ENCODE peak calls at places on chromosomes 3 and 15, in nine cellular contexts. D is transverse colon; W is CD8-positive, alpha-beta T cell; U is ascending aorta; F is fibroblast of lung; J is spleen; N is uterus; Q is SJSA1; O is neural progenitor cell. R is an unnamed sample.

GRCh38 chr3:186307594-186307993 is 54.4 kb downstream of the DGKG start:
- DNase-seq in D (no peak), W (no peak), U (no peak), F (peak), J (no peak), N (no peak), Q (no peak), O (peak), R (no peak)

GRCh38 chr3:159260049-159260662 is 458.3 kb downstream of the MFSD1 start:
- DNase-seq in D (peak), W (no peak), U (no peak), F (peak), J (no peak), N (peak), Q (no peak), O (peak), R (no peak)

GRCh38 chr3:158727499-158728377 is 4.5 kb downstream of the RARRES1 start:
- DNase-seq in D (peak), W (peak), U (peak), F (peak), J (no peak), N (no peak), Q (peak), O (peak), R (no peak)

GRCh38 chr3:50504681-50505080 is 1.2 kb upstream of the CACNA2D2 start:
- DNase-seq in D (no peak), W (no peak), U (no peak), F (no peak), J (no peak), N (no peak), Q (no peak), O (no peak), R (no peak)

GRCh38 chr3:4976109-4976508 is 3.1 kb upstream of the BHLHE40 start:
- DNase-seq in D (peak), W (no peak), U (peak), F (peak), J (peak), N (no peak), Q (no peak), O (peak), R (no peak)

GRCh38 chr3:197490098-197490497 is 65.7 kb downstream of the BDH1 start:
- DNase-seq in D (no peak), W (no peak), U (no peak), F (peak), J (no peak), N (no peak), Q (peak), O (no peak), R (no peak)

GRCh38 chr3:139689122-139689521 is 11.3 kb upstream of the NMNAT3 start:
- DNase-seq in D (no peak), W (no peak), U (no peak), F (no peak), J (no peak), N (no peak), Q (no peak), O (peak), R (no peak)

GRCh38 chr3:24141548-24141947 is 196.5 kb downstream of the NR1D2 start:
- DNase-seq in D (no peak), W (no peak), U (no peak), F (no peak), J (no peak), N (no peak), Q (no peak), O (no peak), R (no peak)

GRCh38 chr3:29614954-29615353 is 334.1 kb downstream of the RBMS3 start:
- DNase-seq in D (no peak), W (no peak), U (no peak), F (no peak), J (no peak), N (no peak), Q (no peak), O (no peak), R (no peak)

GRCh38 chr15:99921086-99921485 is 187.8 kb upstream of the LYSMD4 start:
- DNase-seq in D (no peak), W (no peak), U (no peak), F (no peak), J (no peak), N (no peak), Q (no peak), O (no peak), R (no peak)

GRCh38 chr15:29045717-29046116 is 159.9 kb downstream of the APBA2 start:
- DNase-seq in D (no peak), W (no peak), U (no peak), F (peak), J (peak), N (no peak), Q (peak), O (no peak), R (no peak)

DNA sequence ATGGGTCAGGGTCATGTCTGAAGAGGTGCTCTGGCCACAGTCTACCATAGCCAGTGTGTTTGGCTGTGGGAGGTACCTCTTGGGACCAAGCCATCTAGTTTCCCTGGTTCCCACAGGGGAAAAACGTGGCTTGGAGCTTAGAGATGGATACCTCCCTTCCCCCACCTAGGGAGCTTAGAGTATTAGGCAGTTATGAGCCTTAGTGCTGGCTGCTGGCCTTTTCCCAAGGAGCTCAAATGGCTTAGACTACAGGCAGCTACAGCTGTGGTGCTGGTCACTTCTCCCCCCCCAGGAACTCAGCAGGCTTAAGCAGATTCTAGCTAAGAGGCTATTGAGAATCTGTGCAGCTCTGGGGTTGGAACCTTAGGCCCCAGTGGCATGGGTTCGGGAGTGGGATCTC is 591.2 kb downstream of the NSUN3 start:
- DNase-seq in D (no peak), W (no peak), U (no peak), F (no peak), J (no peak), N (no peak), Q (no peak), O (peak), R (no peak)
- H3K4me3 ChIP-seq in D (no peak), W (no peak), U (no peak), F (no peak), J (no peak), N (no peak), Q (no peak), O (no peak), R (no peak)

DNA sequence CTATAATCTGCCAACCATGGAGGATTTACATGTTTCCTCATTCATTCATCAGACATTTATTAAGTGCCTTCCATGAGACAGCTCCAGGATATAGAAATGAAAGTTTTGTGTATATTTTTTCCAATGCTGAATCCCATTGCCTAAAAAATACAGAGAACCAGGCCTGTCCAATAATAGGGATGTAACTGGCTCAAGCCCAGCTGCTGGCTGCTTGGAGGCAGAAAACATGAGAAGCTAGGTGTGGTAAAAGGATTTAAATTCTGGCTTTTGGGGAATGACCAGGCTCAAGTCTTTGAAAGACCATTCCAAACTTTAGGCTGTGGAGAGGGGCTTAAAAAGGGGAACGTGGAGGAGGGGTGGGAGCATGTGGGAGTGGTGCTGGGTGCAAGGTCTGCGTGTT is 41.5 kb downstream of the RARB start:
- DNase-seq in D (no peak), W (no peak), U (peak), F (no peak), J (no peak), N (peak), Q (no peak), O (no peak), R (no peak)
- H3K27ac ChIP-seq in D (peak), W (no peak), U (peak), F (no peak), J (peak), N (no peak), Q (no peak), O (no peak), R (peak)

GRCh38 chr3:115624029-115624645 is 827 bp downstream of the GAP43 start:
- DNase-seq in D (no peak), W (no peak), U (no peak), F (no peak), J (no peak), N (no peak), Q (no peak), O (peak), R (no peak)
- H3K4me3 ChIP-seq in D (no peak), W (no peak), U (peak), F (peak), J (no peak), N (no peak), Q (no peak), O (peak), R (no peak)

GRCh38 chr3:195155842-195156241 is 115.1 kb downstream of the XXYLT1 start:
- DNase-seq in D (no peak), W (no peak), U (no peak), F (peak), J (no peak), N (no peak), Q (no peak), O (no peak), R (no peak)
- H3K27ac ChIP-seq in D (peak), W (no peak), U (no peak), F (peak), J (peak), N (peak), Q (no peak), O (no peak), R (peak)

GRCh38 chr3:14434105-14434504 is 31.7 kb downstream of the SLC6A6 start:
- DNase-seq in D (no peak), W (no peak), U (no peak), F (peak), J (no peak), N (no peak), Q (no peak), O (no peak), R (no peak)

GRCh38 chr3:14436954-14437281 is 34.5 kb downstream of the SLC6A6 start:
- DNase-seq in D (no peak), W (no peak), U (no peak), F (no peak), J (no peak), N (no peak), Q (no peak), O (no peak), R (no peak)

GRCh38 chr3:14432996-14433572 is 30.7 kb downstream of the SLC6A6 start:
- DNase-seq in D (peak), W (no peak), U (no peak), F (no peak), J (peak), N (no peak), Q (no peak), O (no peak), R (no peak)

GRCh38 chr3:14434541-14435151 is 32.2 kb downstream of the SLC6A6 start:
- DNase-seq in D (peak), W (no peak), U (no peak), F (no peak), J (peak), N (no peak), Q (no peak), O (no peak), R (no peak)

DNA sequence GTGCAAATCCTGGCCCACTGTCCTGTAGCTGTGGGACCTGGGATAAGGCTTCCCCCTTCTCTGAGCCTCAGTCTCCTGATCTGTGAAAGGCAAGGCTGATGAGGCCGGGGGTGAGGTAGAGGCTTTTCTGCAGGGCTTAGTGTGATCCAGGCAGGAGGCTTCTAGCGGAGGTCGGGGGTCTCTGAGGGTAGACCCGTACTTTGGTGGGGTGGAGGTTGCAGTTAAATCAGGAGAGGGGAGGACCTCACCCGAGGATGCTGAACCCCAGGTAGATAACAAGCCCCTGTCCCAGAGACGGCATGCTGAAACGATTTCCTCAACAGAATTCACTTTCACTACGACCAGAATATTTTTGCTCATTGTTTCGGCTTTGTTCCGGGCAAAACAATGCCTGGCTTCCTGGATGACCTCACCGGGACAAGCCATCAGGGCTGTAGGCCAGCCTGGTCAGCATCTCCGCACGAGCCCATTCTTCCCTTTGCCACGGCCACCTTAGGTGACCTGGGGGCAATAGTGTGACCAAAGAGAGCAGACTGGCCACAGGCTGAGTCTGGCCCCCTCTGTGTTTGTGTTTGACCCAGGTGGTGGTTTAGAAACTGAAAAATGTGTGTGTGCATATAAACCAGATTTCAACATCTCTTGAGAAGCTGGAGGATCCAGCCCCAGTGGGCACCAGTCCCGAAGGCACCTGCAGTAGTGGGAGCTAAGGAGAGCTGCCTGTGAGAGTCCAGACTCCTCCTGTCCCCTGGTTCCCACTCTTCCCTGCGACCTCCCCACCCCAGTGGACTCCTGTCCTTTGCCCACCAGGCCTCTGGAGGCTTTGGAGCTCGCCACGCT is 33.0 kb downstream of the SLC6A6 start:
- DNase-seq in D (no peak), W (no peak), U (no peak), F (peak), J (no peak), N (no peak), Q (peak), O (no peak), R (no peak)
- H3K4me3 ChIP-seq in D (no peak), W (no peak), U (no peak), F (no peak), J (peak), N (no peak), Q (no peak), O (no peak), R (no peak)

GRCh38 chr15:55970286-55970685 is 23.1 kb downstream of the NEDD4 start:
- DNase-seq in D (no peak), W (no peak), U (no peak), F (no peak), J (no peak), N (no peak), Q (no peak), O (no peak), R (no peak)
- H3K27ac ChIP-seq in D (no peak), W (no peak), U (no peak), F (no peak), J (no peak), N (no peak), Q (no peak), O (no peak), R (no peak)

GRCh38 chr15:86906406-86906805 is 826.7 kb downstream of the AGBL1 start:
- DNase-seq in D (no peak), W (no peak), U (no peak), F (peak), J (no peak), N (no peak), Q (no peak), O (no peak), R (no peak)

GRCh38 chr15:86903642-86904421 is 824.2 kb downstream of the AGBL1 start:
- DNase-seq in D (no peak), W (no peak), U (no peak), F (no peak), J (no peak), N (no peak), Q (no peak), O (no peak), R (no peak)
- H3K4me3 ChIP-seq in D (no peak), W (no peak), U (no peak), F (no peak), J (no peak), N (no peak), Q (no peak), O (no peak), R (no peak)

GRCh38 chr3:144470646-144471045 is 499.0 kb downstream of the DIPK2A start:
- DNase-seq in D (no peak), W (no peak), U (no peak), F (no peak), J (no peak), N (no peak), Q (no peak), O (no peak), R (no peak)
- H3K27ac ChIP-seq in D (no peak), W (no peak), U (no peak), F (no peak), J (no peak), N (no peak), Q (no peak), O (no peak), R (no peak)